ENCODE peak calls at places on chromosomes 6 and 20, in ten cellular contexts. B is psoas muscle; U is stomach; Z is fibroblast of the aortic adventitia; J is CD8-positive, alpha-beta T cell; R is cardiac fibroblast; Y is fibroblast of lung; O is ascending aorta; Q is fibroblast of pulmonary artery; M is HL-60. H is an unnamed sample.

GRCh38 chr6:52574709-52575489 is 2.0 kb downstream of the TRAM2 start:
- DNase-seq in B (no peak), U (peak; percentile 53), Z (peak; percentile 47), J (peak; percentile 74), R (peak; percentile 52), Y (peak; percentile 67), O (peak; percentile 82), Q (peak; percentile 36), M (peak; percentile 77), H (no peak)

GRCh38 chr6:122014961-122015360 is 384.5 kb upstream of the HSF2 start:
- DNase-seq in B (no peak), U (no peak), Z (peak; percentile 32), J (no peak), R (peak; percentile 42), Y (peak; percentile 90), O (no peak), Q (peak; percentile 18), M (no peak), H (no peak)

GRCh38 chr6:141077355-141078333 is 1055.1 kb upstream of the GJE1 start:
- DNase-seq in B (no peak), U (no peak), Z (no peak), J (no peak), R (peak; percentile 18), Y (no peak), O (no peak), Q (peak; percentile 22), M (peak; percentile 37), H (no peak)

GRCh38 chr6:170003027-170003426 is 251.6 kb downstream of the ERMARD start:
- DNase-seq in B (no peak), U (no peak), Z (no peak), J (no peak), R (no peak), Y (no peak), O (no peak), Q (no peak), M (no peak), H (no peak)

GRCh38 chr6:126232671-126233070 is 107.2 kb upstream of the CENPW start:
- DNase-seq in B (no peak), U (no peak), Z (peak; percentile 80), J (no peak), R (peak; percentile 21), Y (peak; percentile 44), O (no peak), Q (peak; percentile 28), M (no peak), H (no peak)

GRCh38 chr6:37182736-37183590 is 13.0 kb downstream of the PIM1 start:
- DNase-seq in B (no peak), U (peak; percentile 37), Z (no peak), J (peak; percentile 76), R (peak; percentile 60), Y (no peak), O (no peak), Q (peak; percentile 29), M (peak; percentile 98), H (no peak)

GRCh38 chr20:6767536-6768227 is at the start of gene BMP2:
- DNase-seq in B (peak; percentile 74), U (peak; percentile 70), Z (peak; percentile 58), J (no peak), R (peak; percentile 77), Y (peak; percentile 75), O (peak; percentile 72), Q (peak; percentile 64), M (peak; percentile 12), H (peak; percentile 74)

GRCh38 chr6:170173416-170173990 is 117.4 kb downstream of the DLL1 start:
- DNase-seq in B (peak; percentile 44), U (no peak), Z (no peak), J (no peak), R (no peak), Y (no peak), O (peak; percentile 47), Q (no peak), M (no peak), H (peak; percentile 36)

GRCh38 chr6:149563203-149563927 is 2.8 kb upstream of the GINM1 start:
- DNase-seq in B (no peak), U (no peak), Z (peak; percentile 88), J (no peak), R (peak; percentile 69), Y (peak; percentile 82), O (no peak), Q (peak; percentile 78), M (no peak), H (no peak)

GRCh38 chr20:1390552-1391403 is 2.1 kb downstream of the FKBP1A start:
- DNase-seq in B (no peak), U (no peak), Z (no peak), J (no peak), R (no peak), Y (no peak), O (no peak), Q (no peak), M (no peak), H (no peak)

GRCh38 chr20:52083627-52084232 is 107.8 kb downstream of the ZFP64 start:
- DNase-seq in B (no peak), U (peak; percentile 59), Z (peak; percentile 83), J (peak; percentile 57), R (peak; percentile 82), Y (peak; percentile 52), O (no peak), Q (peak; percentile 83), M (peak; percentile 59), H (no peak)

GRCh38 chr6:41228616-41229015 is 467 bp downstream of the TREML4 start:
- DNase-seq in B (no peak), U (no peak), Z (peak; percentile 14), J (no peak), R (peak; percentile 1), Y (no peak), O (no peak), Q (peak; percentile 20), M (peak; percentile 63), H (no peak)

GRCh38 chr6:56757585-56757984 is 114.9 kb upstream of the DST start:
- DNase-seq in B (no peak), U (peak; percentile 69), Z (peak; percentile 76), J (no peak), R (peak; percentile 83), Y (peak; percentile 58), O (no peak), Q (peak; percentile 80), M (peak; percentile 43), H (no peak)

GRCh38 chr20:62455929-62456328 is 19.9 kb downstream of the GATA5 start:
- DNase-seq in B (no peak), U (no peak), Z (no peak), J (no peak), R (no peak), Y (no peak), O (no peak), Q (no peak), M (no peak), H (no peak)

GRCh38 chr20:62875419-62876355 is 14.1 kb upstream of the TCFL5 start:
- DNase-seq in B (peak; percentile 90), U (peak; percentile 76), Z (peak; percentile 87), J (no peak), R (peak; percentile 92), Y (peak; percentile 86), O (peak; percentile 91), Q (peak; percentile 79), M (peak; percentile 67), H (peak; percentile 82)

GRCh38 chr20:904146-904545 is 12.0 kb downstream of the ANGPT4 start:
- DNase-seq in B (no peak), U (no peak), Z (no peak), J (no peak), R (no peak), Y (no peak), O (no peak), Q (no peak), M (no peak), H (no peak)

GRCh38 chr6:15524736-15525401 is 138.0 kb downstream of the DTNBP1 start:
- DNase-seq in B (no peak), U (no peak), Z (no peak), J (peak; percentile 32), R (no peak), Y (no peak), O (peak; percentile 59), Q (no peak), M (no peak), H (no peak)

GRCh38 chr6:132768051-132768517 is 10.4 kb upstream of the VNN2 start:
- DNase-seq in B (no peak), U (peak; percentile 52), Z (no peak), J (peak; percentile 55), R (peak; percentile 10), Y (no peak), O (no peak), Q (peak; percentile 16), M (peak; percentile 62), H (no peak)

GRCh38 chr20:36835453-36836198 is 40.3 kb upstream of the TLDC2 start:
- DNase-seq in B (peak; percentile 94), U (peak; percentile 92), Z (peak; percentile 94), J (peak; percentile 84), R (peak; percentile 96), Y (peak; percentile 95), O (peak; percentile 96), Q (peak; percentile 95), M (peak; percentile 96), H (peak; percentile 93)

GRCh38 chr6:31806470-31807272 is at the start of gene LSM2:
- DNase-seq in B (peak; percentile 99), U (peak; percentile 99), Z (peak; percentile 97), J (peak; percentile 97), R (peak; percentile 98), Y (peak; percentile 94), O (peak; percentile 99), Q (peak; percentile 98), M (peak; percentile 96), H (peak; percentile 99)
- TF ChIP-seq CTCF in B (peak; percentile 19), U (peak; percentile 14), Z (no peak), J (no peak), R (no peak), Y (peak; percentile 1), O (peak; percentile 30), Q (no peak), M (no peak), H (no peak)

DNA sequence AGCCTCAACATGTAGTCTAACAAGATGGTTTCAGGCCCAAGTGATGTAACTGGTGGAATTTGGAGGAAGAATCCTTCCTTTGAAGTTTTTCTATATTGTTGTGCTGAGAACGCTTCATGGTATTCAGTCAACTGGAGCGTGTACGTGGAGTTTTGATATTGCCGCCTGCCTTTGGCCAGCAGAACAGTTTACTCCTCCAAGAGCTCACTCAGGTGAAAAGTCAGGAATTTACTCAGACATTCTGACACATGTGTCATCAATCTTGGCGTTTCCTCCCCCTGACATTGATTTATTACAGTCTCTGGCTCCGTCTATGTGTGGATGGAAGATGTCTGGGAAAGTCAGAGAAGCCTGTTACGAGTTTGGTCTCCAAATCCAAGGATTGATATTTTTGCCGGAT is 19.0 kb upstream of the TGM2 start:
- DNase-seq in B (no peak), U (no peak), Z (no peak), J (no peak), R (no peak), Y (peak; percentile 71), O (no peak), Q (no peak), M (no peak), H (no peak)
- TF ChIP-seq CTCF in B (no peak), U (no peak), Z (no peak), J (no peak), R (no peak), Y (no peak), O (no peak), Q (no peak), M (no peak), H (no peak)

GRCh38 chr20:14142171-14142570 is 146.9 kb downstream of the MACROD2 start:
- DNase-seq in B (no peak), U (peak; percentile 47), Z (peak; percentile 78), J (no peak), R (peak; percentile 62), Y (peak; percentile 35), O (no peak), Q (peak; percentile 71), M (peak; percentile 5), H (no peak)
- TF ChIP-seq CTCF in B (peak; percentile 48), U (peak; percentile 40), Z (peak; percentile 66), J (no peak), R (no peak), Y (peak; percentile 29), O (peak; percentile 26), Q (peak; percentile 58), M (no peak), H (peak; percentile 89)

GRCh38 chr20:48970681-48971370 is 49.3 kb downstream of the ARFGEF2 start:
- DNase-seq in B (no peak), U (no peak), Z (no peak), J (no peak), R (no peak), Y (no peak), O (no peak), Q (no peak), M (no peak), H (no peak)
- TF ChIP-seq CTCF in B (no peak), U (no peak), Z (no peak), J (no peak), R (no peak), Y (no peak), O (no peak), Q (no peak), M (no peak), H (no peak)

H was measured in type B pancreatic cell.